ENCODE peak calls at places on chromosome 19, in nine cellular contexts. B is testis, S is BJ, K is ovary, X is cardiac muscle cell, W is SJSA1, Z is MM.1S, G is stomach, U is tibial artery. N is an unnamed sample.

GRCh38 chr19:40689339-40690049 is 957 bp downstream of the NUMBL start:
- DNase-seq in X (no peak), G (no peak), W (peak; percentile 71), U (peak; percentile 43), S (no peak), B (no peak), Z (no peak), K (peak; percentile 43), N (no peak)

GRCh38 chr19:11278670-11279069 is 16.3 kb upstream of the DOCK6 start:
- DNase-seq in K (peak; percentile 43), Z (no peak), U (no peak), W (no peak), G (no peak), B (peak; percentile 68), S (no peak), X (no peak), N (no peak)

GRCh38 chr19:46082728-46083050 is 41.8 kb downstream of the IGFL3 start:
- DNase-seq in W (no peak), U (no peak), G (no peak), X (no peak), Z (no peak), S (no peak), K (no peak), B (no peak), N (no peak)

GRCh38 chr19:46616631-46617322 is 8.1 kb downstream of the PTGIR start:
- DNase-seq in Z (no peak), U (no peak), S (no peak), G (peak; percentile 88), B (peak; percentile 51), X (peak; percentile 81), W (no peak), K (no peak), N (peak; percentile 84)

GRCh38 chr19:29372921-29373797 is 152.6 kb upstream of the VSTM2B start:
- DNase-seq in X (no peak), W (peak; percentile 24), K (no peak), G (no peak), B (no peak), S (no peak), U (no peak), Z (no peak), N (no peak)

GRCh38 chr19:35206379-35206778 is 22.2 kb downstream of the FAM187B start:
- DNase-seq in Z (peak; percentile 96), B (no peak), X (no peak), K (no peak), S (no peak), U (no peak), W (no peak), G (no peak), N (no peak)

GRCh38 chr19:37564624-37565369 is 29.8 kb downstream of the ZNF571 start:
- DNase-seq in U (no peak), Z (no peak), S (no peak), B (no peak), W (no peak), X (no peak), K (no peak), G (no peak), N (no peak)

GRCh38 chr19:15378529-15379082 is 981 bp downstream of the AKAP8 start:
- DNase-seq in Z (peak; percentile 75), X (peak; percentile 71), G (peak; percentile 59), B (peak; percentile 68), U (peak; percentile 30), K (no peak), S (no peak), W (no peak), N (no peak)

GRCh38 chr19:47231215-47232054 is 436 bp upstream of the BBC3 start:
- DNase-seq in X (peak; percentile 88), B (peak; percentile 89), K (peak; percentile 91), U (peak; percentile 87), Z (peak; percentile 86), W (peak; percentile 93), S (peak; percentile 46), G (peak; percentile 93), N (peak; percentile 94)

GRCh38 chr19:29836409-29836825 is 24.6 kb downstream of the CCNE1 start:
- DNase-seq in X (no peak), W (no peak), Z (no peak), S (no peak), K (no peak), B (no peak), G (no peak), U (no peak), N (no peak)

GRCh38 chr19:50496189-50497029 is 14.6 kb downstream of the JOSD2 start:
- DNase-seq in B (peak; percentile 86), X (peak; percentile 52), W (no peak), S (no peak), U (no peak), Z (no peak), G (no peak), K (no peak), N (peak; percentile 58)

GRCh38 chr19:41311613-41312012 is 1.6 kb downstream of the CCDC97 start:
- DNase-seq in X (no peak), K (no peak), S (no peak), U (no peak), B (no peak), W (no peak), Z (no peak), G (no peak), N (peak; percentile 32)

GRCh38 chr19:49475995-49476880 is 2.2 kb downstream of the FLT3LG start:
- DNase-seq in B (no peak), X (peak; percentile 86), Z (no peak), S (no peak), K (no peak), G (no peak), W (no peak), U (no peak), N (no peak)

GRCh38 chr19:49514151-49514550 is 1.7 kb downstream of the FCGRT start:
- DNase-seq in W (no peak), Z (no peak), U (no peak), X (no peak), B (no peak), G (peak; percentile 46), S (no peak), K (no peak), N (no peak)

DNA sequence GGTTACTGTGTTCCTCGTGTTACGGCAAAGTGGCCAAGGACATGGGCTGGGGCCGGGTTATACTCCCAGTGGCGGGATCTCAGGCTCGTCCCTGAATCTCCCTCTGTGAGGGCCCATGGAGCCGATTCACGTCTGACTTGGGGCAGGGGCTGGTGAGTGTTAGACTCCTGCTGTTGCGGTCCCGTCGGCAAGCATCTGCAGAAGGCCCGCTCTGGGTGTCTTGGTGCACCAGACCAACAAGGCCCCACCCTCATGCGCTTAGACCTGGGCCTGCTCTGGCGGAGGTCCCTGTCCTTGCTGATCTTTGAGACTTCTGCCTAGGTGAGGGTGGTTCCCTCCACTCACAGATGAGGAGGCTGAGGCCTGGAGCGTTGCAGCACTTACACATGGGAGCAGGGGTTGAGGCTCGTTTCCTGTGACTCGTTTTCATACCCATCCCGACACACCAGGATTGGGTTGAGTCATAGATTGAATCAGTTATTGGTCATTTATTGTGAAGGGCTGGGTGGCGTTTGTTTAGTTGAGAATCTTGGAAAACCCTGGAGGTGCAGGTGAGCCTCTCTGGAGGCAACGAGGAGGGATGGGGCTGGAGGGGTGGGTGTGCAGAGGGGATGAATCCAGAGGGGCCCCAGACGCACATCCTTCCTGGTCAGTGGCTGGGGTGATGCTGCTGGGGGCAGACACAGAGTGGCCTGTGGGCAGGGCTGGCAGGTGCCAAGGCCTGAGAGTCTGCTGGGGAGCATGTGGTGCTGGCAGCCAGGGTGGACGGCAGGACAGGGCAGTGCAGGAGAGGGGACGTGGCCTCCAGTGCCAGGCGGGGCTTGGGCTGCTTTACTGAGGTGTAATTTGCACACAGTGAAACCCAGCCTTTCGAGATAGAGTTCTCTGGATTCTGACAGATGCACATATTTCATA is 4.6 kb downstream of the EPN1 start:
- DNase-seq in G (no peak), W (no peak), X (no peak), K (no peak), S (no peak), Z (no peak), B (no peak), U (no peak), N (no peak)
- H3K36me3 ChIP-seq in G (peaks cover 67% of the 10 kb centered on the region), W (peaks cover 87% of the 10 kb centered on the region), X (peaks cover 13% of the 10 kb centered on the region), K (no peaks in the 10 kb centered on the region), S (peaks cover 29% of the 10 kb centered on the region), Z (peaks cover 6% of the 10 kb centered on the region), B (no peaks in the 10 kb centered on the region), U (peaks cover 62% of the 10 kb centered on the region), N (no peaks in the 10 kb centered on the region)

GRCh38 chr19:5445667-5446066 is 9.6 kb upstream of the ZNRF4 start:
- DNase-seq in G (no peak), W (no peak), Z (no peak), K (no peak), U (no peak), S (no peak), B (no peak), X (no peak), N (no peak)

GRCh38 chr19:5451494-5451893 is 3.7 kb upstream of the ZNRF4 start:
- DNase-seq in X (no peak), W (no peak), G (no peak), K (no peak), U (no peak), S (no peak), B (no peak), Z (no peak), N (no peak)

GRCh38 chr19:5447700-5448311 is 7.4 kb upstream of the ZNRF4 start:
- DNase-seq in K (no peak), Z (no peak), W (no peak), U (no peak), S (no peak), G (no peak), B (no peak), X (no peak), N (no peak)

GRCh38 chr19:5450482-5450881 is 4.7 kb upstream of the ZNRF4 start:
- DNase-seq in U (no peak), S (no peak), G (no peak), K (no peak), X (no peak), W (no peak), Z (no peak), B (no peak), N (no peak)

GRCh38 chr19:5448374-5448773 is 6.8 kb upstream of the ZNRF4 start:
- DNase-seq in Z (no peak), U (no peak), X (no peak), S (no peak), K (no peak), W (no peak), G (peak; percentile 61), B (no peak), N (no peak)
- H3K4me3 ChIP-seq in Z (no peak overlapping the region), U (no peak overlapping the region), X (no peak overlapping the region), S (no peak overlapping the region), K (no peak overlapping the region), W (no peak overlapping the region), G (no peak overlapping the region), B (no peak overlapping the region), N (no peak overlapping the region)

DNA sequence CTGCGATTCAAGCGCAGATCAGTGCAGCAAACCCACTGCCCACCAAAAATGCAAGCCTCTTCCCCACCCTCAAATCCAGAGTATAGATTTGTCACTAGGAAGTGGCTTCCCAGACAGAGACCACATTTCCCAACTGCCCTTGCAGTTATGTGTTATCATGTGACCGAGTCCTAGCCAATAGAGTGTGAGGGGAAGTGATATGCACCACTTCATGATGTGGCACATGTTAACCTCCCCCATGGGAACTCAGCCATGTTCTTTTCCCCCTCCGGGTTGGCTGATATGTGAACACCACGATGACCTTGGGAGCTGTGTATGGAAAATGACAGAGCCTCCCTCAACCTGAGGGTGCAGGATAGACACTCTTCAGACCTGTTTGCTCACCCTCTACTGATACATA is 50.8 kb downstream of the MBD3L2B start:
- DNase-seq in W (no peak), X (no peak), K (no peak), G (no peak), B (no peak), S (no peak), Z (no peak), U (no peak), N (no peak)
- H3K36me3 ChIP-seq in W (no peaks in the 10 kb centered on the region), X (no peaks in the 10 kb centered on the region), K (no peaks in the 10 kb centered on the region), G (no peaks in the 10 kb centered on the region), B (no peaks in the 10 kb centered on the region), S (no peaks in the 10 kb centered on the region), Z (no peaks in the 10 kb centered on the region), U (no peaks in the 10 kb centered on the region), N (no peaks in the 10 kb centered on the region)

GRCh38 chr19:48296963-48297734 is 27.3 kb downstream of the ZNF114 start:
- DNase-seq in U (no peak), K (no peak), X (no peak), W (no peak), Z (no peak), G (no peak), B (no peak), S (no peak), N (no peak)
- H3K4me3 ChIP-seq in U (no peak overlapping the region), K (no peak overlapping the region), X (no peak overlapping the region), W (no peak overlapping the region), Z (no peak overlapping the region), G (no peak overlapping the region), B (no peak overlapping the region), S (no peak overlapping the region), N (no peak overlapping the region)